ENCODE peak calls at places on chromosomes 12 and 14, in six cellular contexts. T is GM23248, M is aorta, W is AG04450, A is colonic mucosa, F is heart right ventricle. O is an unnamed sample. For H3K9me3, the result is how much of the 10 kb centered on the place peaks cover.

GRCh38 chr12:103725398-103725797 is 115.6 kb downstream of the NT5DC3 start:
- DNase-seq in T (no peak), M (no peak), W (no peak), A (no peak), F (no peak), O (no peak)

GRCh38 chr12:129893691-129894090 is 10.1 kb downstream of the TMEM132D start:
- DNase-seq in A (no peak), M (no peak), W (no peak), F (no peak), T (no peak), O (no peak)

GRCh38 chr12:107967170-107967569 is 161.9 kb upstream of the WSCD2 start:
- DNase-seq in T (peak), A (no peak), M (no peak), W (no peak), F (no peak), O (no peak)

GRCh38 chr14:30751646-30752416 is 122.5 kb upstream of the COCH start:
- DNase-seq in W (no peak), M (no peak), T (no peak), F (no peak), A (no peak), O (peak)

GRCh38 chr14:34649344-34649743 is 19.4 kb upstream of the SNX6 start:
- DNase-seq in T (peak), M (no peak), A (no peak), F (no peak), W (peak), O (no peak)

GRCh38 chr14:31159682-31160296 is 47.8 kb downstream of the HECTD1 start:
- DNase-seq in W (no peak), F (no peak), M (peak), A (peak), T (peak), O (no peak)

GRCh38 chr12:11669348-11669747 is 19.9 kb downstream of the ETV6 start:
- DNase-seq in F (no peak), T (no peak), A (no peak), M (no peak), W (no peak), O (no peak)

GRCh38 chr12:70645494-70646317 is 8.5 kb upstream of the PTPRB start:
- DNase-seq in M (peak), A (peak), T (peak), W (peak), F (peak), O (no peak)

GRCh38 chr14:54564071-54564798 is 2.7 kb upstream of the SAMD4A start:
- DNase-seq in W (no peak), M (no peak), F (no peak), A (no peak), T (peak), O (peak)

GRCh38 chr12:130949806-130950205 is 3.9 kb upstream of the ADGRD1 start:
- DNase-seq in A (no peak), T (no peak), M (no peak), W (no peak), F (no peak), O (no peak)

GRCh38 chr14:20587489-20588154 is at the start of gene RNASE11:
- DNase-seq in A (no peak), M (no peak), T (no peak), F (no peak), W (no peak), O (no peak)

GRCh38 chr12:106109168-106109910 is 29.4 kb downstream of the NUAK1 start:
- DNase-seq in M (no peak), T (no peak), W (no peak), A (no peak), F (no peak), O (no peak)

GRCh38 chr12:13373131-13373530 is 176.6 kb downstream of the EMP1 start:
- DNase-seq in W (no peak), T (peak), M (no peak), A (no peak), F (no peak), O (no peak)

GRCh38 chr14:37232907-37233481 is 35.3 kb downstream of the MIPOL1 start:
- DNase-seq in M (no peak), W (peak), A (no peak), F (no peak), T (peak), O (no peak)

GRCh38 chr12:69332815-69333358 is 15.3 kb upstream of the LYZ start:
- DNase-seq in A (no peak), M (no peak), T (no peak), F (no peak), W (no peak), O (no peak)

GRCh38 chr14:37669242-37669641 is 73.8 kb downstream of the TTC6 start:
- DNase-seq in A (no peak), T (no peak), F (no peak), M (no peak), W (no peak), O (no peak)

GRCh38 chr12:82583756-82584155 is 103.0 kb upstream of the TMTC2 start:
- DNase-seq in W (no peak), T (no peak), M (no peak), A (no peak), F (no peak), O (no peak)

GRCh38 chr12:464484-465267 is 4.9 kb downstream of the B4GALNT3 start:
- DNase-seq in F (peak), M (no peak), A (no peak), W (no peak), T (no peak), O (no peak)

GRCh38 chr12:8038659-8039114 is 6.2 kb downstream of the FOXJ2 start:
- DNase-seq in A (peak), M (peak), T (peak), W (peak), F (peak), O (no peak)

GRCh38 chr12:130988261-130989175 is 34.8 kb downstream of the ADGRD1 start:
- DNase-seq in A (no peak), F (no peak), W (no peak), M (no peak), T (no peak), O (no peak)

GRCh38 chr14:75493580-75494130 is 28.6 kb upstream of the BATF start:
- DNase-seq in M (no peak), A (no peak), W (no peak), F (no peak), T (no peak), O (no peak)

GRCh38 chr14:75495399-75495798 is 26.9 kb upstream of the BATF start:
- DNase-seq in A (no peak), M (no peak), T (no peak), F (no peak), W (no peak), O (no peak)

GRCh38 chr14:75494898-75495297 is 27.4 kb upstream of the BATF start:
- DNase-seq in T (peak), F (no peak), W (no peak), A (no peak), M (no peak), O (no peak)

GRCh38 chr14:75491376-75491978 is 30.8 kb upstream of the BATF start:
- DNase-seq in W (no peak), A (no peak), M (no peak), F (no peak), T (no peak), O (no peak)

DNA sequence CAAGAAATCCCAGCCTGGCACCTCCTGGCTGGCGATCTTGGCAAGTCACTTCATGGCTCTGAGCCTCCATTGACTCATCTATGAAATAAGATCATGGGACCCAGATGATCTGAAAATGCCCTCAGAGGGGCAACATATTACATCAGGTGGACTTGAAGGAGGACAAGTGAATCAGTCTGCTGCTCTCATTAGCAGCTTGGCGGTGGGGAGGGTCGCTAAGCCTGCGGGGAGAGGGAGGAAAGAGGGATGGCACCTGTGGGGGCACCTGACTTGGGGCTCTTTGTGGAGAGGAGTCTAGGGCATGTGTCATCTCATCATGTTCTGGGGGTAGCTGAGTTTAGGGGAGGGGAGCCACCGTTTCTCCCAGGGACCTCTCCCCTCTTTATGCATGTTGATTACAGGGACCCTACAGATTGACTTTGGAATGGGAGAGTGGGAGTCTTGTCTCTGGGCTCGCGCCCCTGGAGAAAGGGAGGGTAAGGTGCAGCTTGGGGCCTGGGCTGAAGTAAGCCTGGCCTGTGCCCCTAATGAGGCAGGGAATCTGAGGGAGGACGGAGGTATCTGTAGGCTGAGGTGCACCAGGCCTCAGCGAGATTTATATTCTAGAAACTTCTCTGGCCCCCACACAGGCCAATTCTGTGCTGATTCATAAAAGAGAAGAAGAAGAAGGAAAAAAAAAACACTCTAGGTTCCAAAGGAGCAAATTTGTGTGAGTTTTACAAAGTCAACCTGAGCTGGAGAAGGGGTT is 29.3 kb upstream of the BATF start:
- DNase-seq in M (no peak), W (no peak), A (no peak), T (peak), F (no peak), O (no peak)
- H3K4me3 ChIP-seq in M (no peak), W (no peak), A (no peak), T (no peak), F (no peak), O (no peak)

DNA sequence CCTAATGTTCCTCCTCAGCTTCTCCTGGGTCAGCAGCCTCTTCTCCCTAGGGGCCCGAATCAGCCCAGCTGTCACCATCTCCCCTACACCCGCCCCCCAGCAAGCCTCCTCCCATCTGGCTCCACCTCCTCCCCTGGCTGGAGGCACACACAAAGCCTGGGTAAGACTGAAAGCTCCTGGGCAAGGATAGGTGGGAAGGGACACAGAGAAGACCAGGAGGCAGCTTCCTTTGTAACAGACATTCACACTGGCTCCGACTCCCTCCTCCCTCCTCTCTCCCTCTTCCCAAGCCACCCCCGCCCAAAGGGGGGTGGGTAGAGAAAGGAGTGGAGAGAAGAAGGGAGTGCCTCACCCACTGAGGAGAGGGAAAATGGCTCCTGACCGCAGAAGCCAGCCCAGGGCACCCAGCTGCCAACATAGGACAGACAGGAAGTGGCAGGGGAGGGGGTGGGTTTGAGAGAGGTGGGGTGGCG is 4.0 kb downstream of the CHD4 start:
- DNase-seq in A (peak), T (peak), F (peak), M (peak), W (no peak), O (peak)
- H3K27ac ChIP-seq in A (no peak), T (no peak), F (peak), M (no peak), W (no peak), O (peak)

GRCh38 chr12:31984806-31985591 is 25.8 kb downstream of the RESF1 start:
- DNase-seq in W (no peak), T (no peak), M (no peak), F (no peak), A (no peak), O (no peak)
- H3K9me3 ChIP-seq in W (under half), T (under half), M (under half), F (under half), A (under half), O (half or more)

DNA sequence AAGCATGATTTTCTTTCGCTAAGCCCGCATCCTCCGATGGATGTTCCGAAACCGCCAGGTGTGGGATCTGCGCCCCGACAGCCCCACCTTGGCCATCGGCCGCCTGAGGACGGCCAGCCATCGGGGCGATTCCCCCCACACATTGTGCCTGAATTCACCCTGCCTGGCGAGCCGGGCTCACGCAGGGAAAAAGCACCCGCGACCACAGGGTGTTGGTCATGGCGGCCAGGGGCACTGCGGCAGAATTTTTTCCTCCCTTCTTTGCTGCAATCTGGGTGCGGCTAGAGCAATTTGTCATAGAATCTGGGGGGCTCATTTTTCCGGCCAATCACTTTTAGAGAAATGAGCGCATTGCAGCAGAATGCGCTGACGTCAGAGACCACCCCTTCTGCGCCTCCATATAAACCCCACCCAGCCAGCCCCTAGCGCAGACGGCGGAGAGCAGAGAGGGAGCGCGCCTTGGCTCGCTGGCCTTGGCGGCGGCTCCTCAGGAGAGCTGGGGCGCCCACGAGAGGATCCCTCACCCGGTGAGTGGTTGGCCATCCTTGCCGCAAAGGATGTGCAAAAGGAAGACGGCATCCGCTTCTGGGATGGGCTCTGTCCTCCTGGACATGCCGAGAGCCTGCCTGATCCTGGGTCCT is at the start of gene MEG3:
- DNase-seq in T (peak), M (peak), A (no peak), W (peak), F (peak), O (no peak)
- H3K4me3 ChIP-seq in T (peak), M (no peak), A (no peak), W (peak), F (peak), O (no peak)

GRCh38 chr14:102495482-102496330 is 13.9 kb downstream of the ANKRD9 start:
- DNase-seq in W (no peak), M (no peak), F (peak), T (no peak), A (no peak), O (no peak)
- H3K27ac ChIP-seq in W (no peak), M (no peak), F (no peak), T (no peak), A (no peak), O (no peak)

GRCh38 chr14:105885561-105886320 is 359.4 kb downstream of the TMEM121 start:
- DNase-seq in T (no peak), F (peak), A (no peak), W (no peak), M (peak), O (no peak)

GRCh38 chr14:105888784-105889665 is 362.6 kb downstream of the TMEM121 start:
- DNase-seq in W (no peak), A (no peak), F (no peak), M (peak), T (no peak), O (no peak)

GRCh38 chr14:105890474-105891220 is 364.3 kb downstream of the TMEM121 start:
- DNase-seq in A (no peak), F (peak), W (no peak), M (peak), T (no peak), O (no peak)

GRCh38 chr14:105889666-105890473 is 363.5 kb downstream of the TMEM121 start:
- DNase-seq in A (no peak), F (peak), W (no peak), T (no peak), M (peak), O (peak)

GRCh38 chr14:105888151-105888550 is 361.8 kb downstream of the TMEM121 start:
- DNase-seq in M (peak), W (no peak), T (no peak), F (no peak), A (no peak), O (no peak)
- H3K9me3 ChIP-seq in M (under half), W (half or more), T (under half), F (under half), A (under half), O (under half)

GRCh38 chr14:103172921-103173320 is 49.7 kb downstream of the TNFAIP2 start:
- DNase-seq in A (no peak), W (no peak), T (no peak), M (no peak), F (no peak), O (no peak)
- H3K4me3 ChIP-seq in A (no peak), W (no peak), T (no peak), M (no peak), F (no peak), O (no peak)

O was measured in naive thymus-derived CD4-positive, alpha-beta T cell.